ENCODE peak calls at places on chromosomes 1 and 21, in nine cellular contexts. M, D, Q, K, J, A, C, H and F are unnamed samples.

GRCh38 chr21:44897326-44898010 is 23.2 kb downstream of the ITGB2 start:
- DNase-seq in K (no peak), C (no peak), Q (no peak), M (no peak), H (no peak), A (no peak), J (no peak), D (no peak), F (no peak)

GRCh38 chr1:213357403-213357802 is 306.4 kb downstream of the RPS6KC1 start:
- DNase-seq in K (no peak), H (no peak), C (no peak), M (no peak), Q (no peak), A (no peak), J (no peak), D (no peak), F (no peak)

GRCh38 chr1:181936768-181937581 is 124.5 kb downstream of the ZNF648 start:
- DNase-seq in D (peak), J (peak), K (peak), H (peak), M (peak), C (peak), Q (peak), A (peak), F (no peak)

GRCh38 chr1:222034790-222035189 is 292.9 kb upstream of the DUSP10 start:
- DNase-seq in M (no peak), A (no peak), J (no peak), K (no peak), Q (no peak), D (no peak), C (no peak), H (no peak), F (no peak)

GRCh38 chr1:168963596-168963995 is 142.9 kb upstream of the ATP1B1 start:
- DNase-seq in A (no peak), J (peak), K (no peak), M (no peak), Q (no peak), D (no peak), C (no peak), H (no peak), F (peak)

GRCh38 chr21:36889401-36889800 is 77.1 kb downstream of the HLCS start:
- DNase-seq in J (no peak), D (no peak), A (no peak), K (no peak), M (no peak), C (no peak), Q (no peak), H (no peak), F (no peak)

GRCh38 chr1:31549807-31550620 is 26.3 kb upstream of the TINAGL1 start:
- DNase-seq in J (no peak), M (no peak), K (no peak), D (no peak), Q (no peak), A (no peak), H (no peak), C (peak), F (peak)

GRCh38 chr1:205239078-205239477 is 11.3 kb downstream of the TMCC2 start:
- DNase-seq in J (no peak), D (no peak), H (no peak), A (no peak), Q (no peak), C (no peak), K (no peak), M (no peak), F (no peak)

GRCh38 chr1:94597701-94598100 is 56.1 kb upstream of the F3 start:
- DNase-seq in C (no peak), Q (no peak), A (no peak), H (no peak), J (no peak), D (no peak), M (no peak), K (no peak), F (no peak)

GRCh38 chr1:10736623-10737267 is 59.7 kb downstream of the CASZ1 start:
- DNase-seq in K (no peak), M (no peak), C (no peak), J (no peak), D (no peak), A (no peak), H (no peak), Q (no peak), F (no peak)

GRCh38 chr1:1782399-1783221 is 4.3 kb upstream of the NADK start:
- DNase-seq in M (no peak), C (peak), A (peak), H (peak), D (peak), J (peak), K (no peak), Q (peak), F (no peak)

GRCh38 chr1:216866714-216867113 is 143.5 kb upstream of the ESRRG start:
- DNase-seq in K (no peak), J (no peak), D (no peak), M (no peak), H (no peak), A (no peak), C (no peak), Q (no peak), F (no peak)

GRCh38 chr21:29238052-29238966 is 60.4 kb upstream of the BACH1 start:
- DNase-seq in M (no peak), A (no peak), D (no peak), Q (no peak), H (no peak), K (no peak), J (no peak), C (no peak), F (no peak)

GRCh38 chr1:108897865-108898720 is 21.3 kb downstream of the GPSM2 start:
- DNase-seq in H (no peak), D (no peak), M (no peak), Q (no peak), A (peak), J (peak), K (no peak), C (peak), F (no peak)

GRCh38 chr1:224488806-224489584 is 54.4 kb upstream of the WDR26 start:
- DNase-seq in M (no peak), D (no peak), K (no peak), C (no peak), Q (no peak), J (no peak), A (no peak), H (no peak), F (no peak)

GRCh38 chr1:33446590-33446989 is 15.7 kb upstream of the PHC2 start:
- DNase-seq in J (no peak), C (no peak), K (no peak), D (no peak), H (no peak), M (no peak), A (no peak), Q (no peak), F (no peak)

GRCh38 chr1:18666317-18666920 is 35.8 kb downstream of the PAX7 start:
- DNase-seq in C (peak), J (no peak), H (no peak), Q (no peak), K (no peak), A (no peak), M (no peak), D (no peak), F (no peak)

GRCh38 chr1:15352122-15352957 is 57.3 kb upstream of the EFHD2 start:
- DNase-seq in A (no peak), M (no peak), J (no peak), D (no peak), C (peak), H (no peak), Q (no peak), K (no peak), F (no peak)

GRCh38 chr1:222784371-222784770 is 30.5 kb upstream of the DISP1 start:
- DNase-seq in A (no peak), C (no peak), J (no peak), D (no peak), Q (no peak), H (no peak), M (no peak), K (no peak), F (peak)

GRCh38 chr1:25971044-25971881 is 26.6 kb downstream of the PAFAH2 start:
- DNase-seq in J (no peak), A (peak), M (no peak), C (no peak), Q (no peak), D (no peak), K (no peak), H (no peak), F (no peak)

GRCh38 chr1:202858789-202859414 is 30.0 kb downstream of the RABIF start:
- DNase-seq in C (no peak), J (no peak), Q (no peak), A (no peak), D (no peak), H (no peak), M (no peak), K (no peak), F (no peak)

GRCh38 chr1:31701137-31701736 is 2.6 kb downstream of the COL16A1 start:
- DNase-seq in D (peak), Q (peak), K (peak), J (peak), C (peak), M (no peak), H (no peak), A (no peak), F (peak)